ENCODE peak calls at places on chromosomes 4 and X, in seven cellular contexts. F is SK-N-SH, Y is HCT116, P is K562, B is HepG2, G is GM12878, C is H1. L is an unnamed sample.

GRCh38 chrX:106752101-106752678 is 25.7 kb downstream of the RNF128 start:
- DNase-seq in Y (no peak), C (no peak), G (no peak), B (no peak), F (no peak), P (no peak), L (no peak)

GRCh38 chrX:137747231-137747630 is 181.3 kb downstream of the ZIC3 start:
- DNase-seq in C (no peak), Y (no peak), B (no peak), F (no peak), G (no peak), P (no peak), L (no peak)

GRCh38 chr4:74223801-74224200 is 65.9 kb downstream of the MTHFD2L start:
- DNase-seq in G (no peak), C (no peak), P (no peak), F (no peak), Y (no peak), B (no peak), L (no peak)

GRCh38 chr4:77564231-77564630 is 41.4 kb upstream of the CXCL13 start:
- DNase-seq in P (no peak), F (no peak), Y (no peak), C (no peak), B (no peak), G (no peak), L (peak)

GRCh38 chr4:56215138-56215793 is 172.0 kb downstream of the AASDH start:
- DNase-seq in B (peak), G (no peak), Y (no peak), P (no peak), F (no peak), C (no peak), L (no peak)

GRCh38 chr4:6222761-6223292 is 22.5 kb upstream of the JAKMIP1 start:
- DNase-seq in P (no peak), G (no peak), B (no peak), F (peak), Y (peak), C (peak), L (no peak)

GRCh38 chrX:153631346-153631745 is 15.7 kb upstream of the DUSP9 start:
- DNase-seq in G (no peak), P (no peak), F (no peak), B (no peak), Y (no peak), C (no peak), L (no peak)

GRCh38 chr4:112348488-112349158 is 51.5 kb downstream of the ALPK1 start:
- DNase-seq in C (peak), P (peak), Y (peak), G (no peak), F (peak), B (peak), L (peak)

GRCh38 chr4:105414316-105414715 is 59.5 kb downstream of the PPA2 start:
- DNase-seq in C (no peak), Y (no peak), B (no peak), F (no peak), G (no peak), P (no peak), L (no peak)

GRCh38 chrX:100817340-100817739 is 2.9 kb upstream of the CSTF2 start:
- DNase-seq in P (no peak), G (no peak), Y (no peak), F (no peak), B (no peak), C (no peak), L (no peak)

GRCh38 chrX:45240334-45240733 is 39.7 kb upstream of the DIPK2B start:
- DNase-seq in C (no peak), F (no peak), Y (no peak), P (no peak), B (no peak), G (no peak), L (no peak)

GRCh38 chrX:11757729-11758399 is at the start of gene MSL3:
- DNase-seq in Y (no peak), P (peak), G (no peak), B (no peak), C (peak), F (peak), L (peak)

GRCh38 chr4:31482691-31483090 is 762.5 kb downstream of the PCDH7 start:
- DNase-seq in B (no peak), Y (no peak), P (no peak), F (no peak), C (no peak), G (no peak), L (no peak)

GRCh38 chr4:105937759-105938158 is 42.5 kb downstream of the NPNT start:
- DNase-seq in F (no peak), P (no peak), C (no peak), G (no peak), B (no peak), Y (no peak), L (no peak)

GRCh38 chr4:6125103-6125651 is 75.2 kb downstream of the JAKMIP1 start:
- DNase-seq in P (no peak), B (no peak), C (no peak), F (no peak), G (no peak), Y (no peak), L (no peak)

GRCh38 chr4:99815597-99816011 is 1.0 kb upstream of the DAPP1 start:
- DNase-seq in Y (peak), P (no peak), G (no peak), B (peak), C (no peak), F (no peak), L (peak)

GRCh38 chrX:108537005-108537404 is 97.4 kb downstream of the COL4A5 start:
- DNase-seq in F (peak), B (peak), Y (peak), P (peak), G (no peak), C (no peak), L (peak)

GRCh38 chr4:99190336-99190735 is 28.7 kb downstream of the ADH6 start:
- DNase-seq in P (no peak), G (no peak), Y (no peak), B (no peak), C (no peak), F (no peak), L (no peak)

GRCh38 chr4:155179216-155179615 is 29.2 kb upstream of the NPY2R start:
- DNase-seq in P (no peak), C (no peak), Y (peak), B (no peak), G (no peak), F (no peak), L (no peak)

GRCh38 chr4:78592104-78592783 is 40.7 kb downstream of the ANXA3 start:
- DNase-seq in G (no peak), C (no peak), B (no peak), F (peak), P (peak), Y (no peak), L (peak)

GRCh38 chrX:86133761-86134160 is 14.5 kb upstream of the DACH2 start:
- DNase-seq in G (no peak), C (no peak), F (peak), P (no peak), B (no peak), Y (no peak), L (peak)

GRCh38 chrX:63424063-63424462 is 72.9 kb upstream of the SPIN4 start:
- DNase-seq in Y (peak), P (no peak), F (no peak), C (no peak), B (no peak), G (no peak), L (no peak)

GRCh38 chrX:40154229-40154852 is 56.6 kb upstream of the BCOR start:
- DNase-seq in Y (no peak), F (peak), C (peak), B (peak), G (no peak), P (peak), L (peak)
- TF ChIP-seq JUND in Y (no peak), F (no peak), C (no peak), B (no peak), G (no peak), P (no peak), L (no peak)

GRCh38 chrX:40700640-40701342 is 34.6 kb downstream of the MED14 start:
- DNase-seq in C (no peak), P (no peak), F (no peak), G (no peak), B (no peak), Y (no peak), L (no peak)
- TF ChIP-seq JUND in C (no peak), P (no peak), F (no peak), G (no peak), B (no peak), Y (no peak), L (no peak)

GRCh38 chr4:147492761-147493160 is 11.9 kb downstream of the EDNRA start:
- DNase-seq in B (no peak), G (peak), C (no peak), F (no peak), P (no peak), Y (no peak), L (no peak)

GRCh38 chr4:147496500-147496899 is 15.6 kb downstream of the EDNRA start:
- DNase-seq in P (no peak), Y (no peak), C (no peak), F (no peak), B (no peak), G (no peak), L (no peak)

GRCh38 chr4:147494301-147494700 is 13.4 kb downstream of the EDNRA start:
- DNase-seq in Y (no peak), P (no peak), F (no peak), B (no peak), C (no peak), G (no peak), L (no peak)

GRCh38 chr4:147492301-147492700 is 11.4 kb downstream of the EDNRA start:
- DNase-seq in Y (no peak), F (no peak), G (no peak), C (no peak), P (no peak), B (no peak), L (no peak)

DNA sequence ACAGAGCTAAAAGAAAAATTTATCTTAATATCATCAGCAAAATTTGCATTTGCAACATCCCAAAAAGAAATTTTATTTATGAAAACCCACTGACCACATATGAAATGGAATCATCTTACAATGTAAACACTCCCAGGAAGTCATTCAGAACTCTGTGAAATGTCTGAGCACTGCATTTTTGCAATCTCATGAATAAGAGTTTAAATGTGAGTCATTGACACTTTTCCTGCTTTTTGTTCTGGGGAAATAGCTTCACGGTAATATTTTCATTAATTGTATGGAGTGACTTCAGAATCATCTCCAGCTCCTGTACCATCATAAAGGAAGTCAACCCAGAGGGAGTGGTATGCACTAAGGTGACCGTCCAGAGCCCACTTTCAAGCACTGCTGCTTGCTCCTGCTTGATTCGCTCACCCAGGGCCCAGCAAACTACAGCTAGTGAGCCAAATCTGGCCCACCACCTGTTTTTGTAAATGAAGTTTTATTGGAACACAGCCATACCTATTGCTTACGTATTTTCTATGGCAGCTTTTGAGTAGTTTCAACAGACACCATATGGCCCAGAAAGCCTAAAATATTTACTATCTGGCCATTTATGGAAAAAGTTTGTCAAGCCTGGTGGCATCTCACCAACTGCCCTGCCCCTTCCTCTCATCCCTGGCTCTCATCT is 17.3 kb downstream of the EDNRA start:
- DNase-seq in F (no peak), Y (no peak), P (no peak), B (no peak), C (no peak), G (no peak), L (no peak)
- TF ChIP-seq JUND in F (no peak), Y (no peak), P (no peak), B (no peak), C (no peak), G (no peak), L (no peak)

GRCh38 chr4:43763029-43763610 is 685.5 kb downstream of the KCTD8 start:
- DNase-seq in C (no peak), F (no peak), P (no peak), Y (no peak), B (no peak), G (peak), L (no peak)

GRCh38 chr4:43754566-43754965 is 694.0 kb downstream of the KCTD8 start:
- DNase-seq in C (no peak), F (no peak), B (no peak), Y (no peak), G (no peak), P (no peak), L (no peak)

GRCh38 chr4:43757147-43757546 is 691.5 kb downstream of the KCTD8 start:
- DNase-seq in C (no peak), Y (no peak), G (no peak), F (no peak), P (no peak), B (no peak), L (no peak)
- TF ChIP-seq JUND in C (peak), Y (no peak), G (no peak), F (no peak), P (no peak), B (no peak), L (no peak)

DNA sequence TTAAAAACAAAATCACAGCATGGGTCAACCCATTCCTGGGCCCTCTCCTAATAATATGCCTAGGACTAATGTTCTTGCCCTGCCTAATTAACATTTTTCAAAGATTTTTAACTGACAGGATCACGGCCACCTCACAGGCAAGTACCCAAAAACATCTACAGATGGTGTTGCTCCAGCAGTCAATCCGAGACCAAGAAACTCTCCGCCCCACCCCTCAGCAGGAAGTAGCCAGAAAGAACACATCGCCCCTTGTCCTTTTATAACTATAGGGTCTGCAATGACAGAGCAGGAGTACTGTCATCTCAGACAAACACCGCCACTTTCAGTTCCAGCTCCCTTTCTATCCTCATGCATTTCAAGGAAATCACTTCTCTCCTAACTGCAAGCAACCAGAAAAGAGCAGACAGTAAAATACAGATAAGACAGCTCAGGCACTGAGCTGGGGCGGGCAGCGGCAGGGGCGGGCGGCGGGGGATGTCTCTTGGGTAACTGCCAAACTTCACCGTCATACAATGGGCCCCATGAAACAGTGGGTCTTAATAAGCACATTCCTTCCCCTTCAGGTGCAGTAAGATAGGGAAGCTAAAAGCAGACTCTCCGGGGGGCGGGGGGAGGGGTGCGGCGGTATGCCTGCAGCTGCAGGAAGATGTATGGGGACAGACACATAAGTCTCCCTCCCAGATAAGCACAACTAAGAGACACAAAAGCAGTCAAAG is 67.4 kb downstream of the ZNF182 start:
- DNase-seq in C (no peak), F (no peak), G (no peak), B (no peak), P (peak), Y (no peak), L (no peak)
- TF ChIP-seq JUND in C (no peak), F (no peak), G (no peak), B (no peak), P (peak), Y (no peak), L (no peak)

DNA sequence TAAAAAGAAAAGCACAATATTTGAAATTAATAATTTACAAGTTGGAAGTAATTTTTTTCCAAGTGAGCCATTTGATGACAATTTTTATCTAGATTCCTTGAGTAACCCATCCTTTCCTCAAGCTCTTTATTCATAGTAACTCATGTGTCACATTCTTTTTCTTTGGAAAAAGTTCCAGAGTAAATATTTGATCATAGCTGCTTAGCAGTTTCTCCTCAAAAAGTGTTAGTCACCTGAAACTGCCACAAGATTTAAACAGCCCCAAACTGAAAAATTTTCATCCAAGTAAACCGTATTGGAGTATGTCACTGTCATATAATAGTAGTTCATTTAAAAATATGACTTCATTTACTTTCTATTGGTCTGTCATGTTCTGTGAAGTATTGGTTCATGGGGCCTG is 94.6 kb upstream of the CASK start:
- DNase-seq in C (no peak), B (no peak), F (no peak), G (no peak), P (no peak), Y (no peak), L (no peak)
- TF ChIP-seq JUND in C (no peak), B (no peak), F (no peak), G (no peak), P (no peak), Y (no peak), L (no peak)

GRCh38 chrX:34734383-34734782 is 77.3 kb upstream of the TMEM47 start:
- DNase-seq in P (no peak), F (no peak), G (no peak), C (no peak), Y (no peak), B (no peak), L (no peak)
- TF ChIP-seq JUND in P (no peak), F (no peak), G (no peak), C (no peak), Y (no peak), B (no peak), L (no peak)

DNA sequence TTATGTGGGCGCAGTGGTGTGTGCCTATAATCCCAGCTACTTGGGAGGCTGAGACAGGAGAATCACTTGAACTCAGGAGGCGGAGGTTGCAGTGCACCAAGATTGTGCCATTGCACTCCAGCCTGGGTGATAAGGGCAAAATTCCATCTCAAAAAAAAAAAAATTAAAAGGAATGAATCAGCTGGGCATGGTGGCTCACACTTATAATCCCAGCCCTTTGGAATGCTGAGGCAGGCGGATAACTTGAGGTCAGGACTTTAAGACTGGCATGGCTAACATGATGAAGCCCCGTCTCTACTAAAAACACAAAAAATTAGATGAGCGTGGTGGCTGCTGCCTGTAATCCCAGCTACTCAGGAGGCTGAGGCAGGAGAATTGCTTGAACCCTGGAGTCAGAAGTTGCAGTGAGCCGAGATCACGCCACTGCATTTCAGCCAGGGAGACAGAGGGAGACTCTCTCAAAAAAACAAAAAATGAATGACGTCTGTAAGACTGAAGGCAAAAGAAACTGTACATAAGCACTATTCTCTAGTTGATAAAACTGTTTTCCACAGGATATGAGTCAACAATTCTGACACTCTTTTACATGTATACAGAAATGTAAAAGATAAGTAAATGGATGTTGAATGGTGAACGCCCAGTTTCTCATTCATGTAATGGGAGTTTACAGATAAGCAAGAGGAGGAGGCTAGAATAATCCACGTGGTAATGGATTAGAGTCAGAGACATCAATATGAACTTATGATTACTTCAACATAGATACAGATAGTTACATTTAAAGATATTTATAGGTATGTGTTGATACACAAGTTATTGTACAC is 22.2 kb downstream of the CENPC start:
- DNase-seq in P (peak), F (no peak), B (no peak), Y (no peak), C (no peak), G (no peak), L (no peak)
- TF ChIP-seq JUND in P (peak), F (no peak), B (no peak), Y (no peak), C (no peak), G (no peak), L (no peak)